ENCODE peak calls at places on chromosomes 16 and 17, in ten cellular contexts. One of them, this sample, is unnamed.

GRCh38 chr17:66032082-66032712 is 159.7 kb downstream of the CEP112 start:
- DNase-seq in fibroblast of lung: no peak
- DNase-seq in ACHN: no peak
- DNase-seq in activated naive CD4-positive, alpha-beta T cell treated with anti-CD3 and anti-CD28 coated beads, Interleukin-2, amount 50 U/mL, for 72 hours: peak; percentile 14
- DNase-seq in midbrain: no peak
- DNase-seq in AG04450: no peak
- DNase-seq in lung: no peak
- DNase-seq in CMK: no peak
- DNase-seq in GF-D8: no peak
- DNase-seq in neural crest cell: no peak
- DNase-seq in this sample: no peak

GRCh38 chr17:39841202-39841601 is 22.9 kb downstream of the IKZF3 start:
- DNase-seq in activated naive CD4-positive, alpha-beta T cell treated with anti-CD3 and anti-CD28 coated beads, Interleukin-2, amount 50 U/mL, for 72 hours: no peak
- DNase-seq in lung: peak; percentile 59
- DNase-seq in AG04450: no peak
- DNase-seq in fibroblast of lung: no peak
- DNase-seq in GF-D8: no peak
- DNase-seq in CMK: no peak
- DNase-seq in ACHN: no peak
- DNase-seq in midbrain: no peak
- DNase-seq in neural crest cell: no peak
- DNase-seq in this sample: no peak

GRCh38 chr16:12546918-12547607 is 256.6 kb downstream of the CPPED1 start:
- DNase-seq in neural crest cell: no peak
- DNase-seq in fibroblast of lung: no peak
- DNase-seq in GF-D8: no peak
- DNase-seq in CMK: no peak
- DNase-seq in midbrain: no peak
- DNase-seq in AG04450: no peak
- DNase-seq in activated naive CD4-positive, alpha-beta T cell treated with anti-CD3 and anti-CD28 coated beads, Interleukin-2, amount 50 U/mL, for 72 hours: no peak
- DNase-seq in lung: no peak
- DNase-seq in ACHN: no peak
- DNase-seq in this sample: no peak

GRCh38 chr17:30831257-30831656 is 509 bp upstream of the ATAD5 start:
- DNase-seq in neural crest cell: no peak
- DNase-seq in midbrain: no peak
- DNase-seq in GF-D8: no peak
- DNase-seq in fibroblast of lung: peak; percentile 20
- DNase-seq in activated naive CD4-positive, alpha-beta T cell treated with anti-CD3 and anti-CD28 coated beads, Interleukin-2, amount 50 U/mL, for 72 hours: no peak
- DNase-seq in ACHN: peak; percentile 36
- DNase-seq in CMK: no peak
- DNase-seq in lung: no peak
- DNase-seq in AG04450: no peak
- DNase-seq in this sample: no peak

GRCh38 chr17:50946891-50947843 is 81.0 kb upstream of the TOB1 start:
- DNase-seq in AG04450: no peak
- DNase-seq in fibroblast of lung: no peak
- DNase-seq in CMK: no peak
- DNase-seq in GF-D8: no peak
- DNase-seq in lung: no peak
- DNase-seq in activated naive CD4-positive, alpha-beta T cell treated with anti-CD3 and anti-CD28 coated beads, Interleukin-2, amount 50 U/mL, for 72 hours: no peak
- DNase-seq in ACHN: no peak
- DNase-seq in midbrain: no peak
- DNase-seq in neural crest cell: no peak
- DNase-seq in this sample: no peak

GRCh38 chr16:4936991-4937781 is at the start of gene PPL:
- DNase-seq in lung: peak; percentile 91
- DNase-seq in fibroblast of lung: no peak
- DNase-seq in midbrain: no peak
- DNase-seq in ACHN: peak; percentile 92
- DNase-seq in activated naive CD4-positive, alpha-beta T cell treated with anti-CD3 and anti-CD28 coated beads, Interleukin-2, amount 50 U/mL, for 72 hours: peak; percentile 22
- DNase-seq in AG04450: no peak
- DNase-seq in GF-D8: no peak
- DNase-seq in CMK: no peak
- DNase-seq in neural crest cell: no peak
- DNase-seq in this sample: peak; percentile 93

GRCh38 chr17:62017912-62018311 is 47.2 kb downstream of the MED13 start:
- DNase-seq in neural crest cell: no peak
- DNase-seq in CMK: no peak
- DNase-seq in ACHN: no peak
- DNase-seq in activated naive CD4-positive, alpha-beta T cell treated with anti-CD3 and anti-CD28 coated beads, Interleukin-2, amount 50 U/mL, for 72 hours: no peak
- DNase-seq in midbrain: no peak
- DNase-seq in lung: no peak
- DNase-seq in fibroblast of lung: peak; percentile 38
- DNase-seq in GF-D8: no peak
- DNase-seq in AG04450: no peak
- DNase-seq in this sample: no peak

GRCh38 chr17:61821655-61822054 is 41.7 kb downstream of the BRIP1 start:
- DNase-seq in lung: no peak
- DNase-seq in AG04450: no peak
- DNase-seq in midbrain: no peak
- DNase-seq in fibroblast of lung: no peak
- DNase-seq in ACHN: no peak
- DNase-seq in GF-D8: no peak
- DNase-seq in CMK: no peak
- DNase-seq in neural crest cell: no peak
- DNase-seq in activated naive CD4-positive, alpha-beta T cell treated with anti-CD3 and anti-CD28 coated beads, Interleukin-2, amount 50 U/mL, for 72 hours: no peak
- DNase-seq in this sample: no peak

GRCh38 chr17:82300707-82301270 is 16.6 kb downstream of the CD7 start:
- DNase-seq in AG04450: no peak
- DNase-seq in GF-D8: no peak
- DNase-seq in CMK: no peak
- DNase-seq in ACHN: peak; percentile 75
- DNase-seq in midbrain: peak; percentile 38
- DNase-seq in lung: peak; percentile 57
- DNase-seq in activated naive CD4-positive, alpha-beta T cell treated with anti-CD3 and anti-CD28 coated beads, Interleukin-2, amount 50 U/mL, for 72 hours: peak; percentile 75
- DNase-seq in fibroblast of lung: peak; percentile 30
- DNase-seq in neural crest cell: peak; percentile 57
- DNase-seq in this sample: peak; percentile 71

GRCh38 chr16:61887903-61888302 is 148.3 kb downstream of the CDH8 start:
- DNase-seq in midbrain: peak; percentile 23
- DNase-seq in neural crest cell: no peak
- DNase-seq in CMK: peak; percentile 35
- DNase-seq in ACHN: peak; percentile 46
- DNase-seq in GF-D8: peak; percentile 72
- DNase-seq in lung: no peak
- DNase-seq in AG04450: no peak
- DNase-seq in fibroblast of lung: peak; percentile 74
- DNase-seq in activated naive CD4-positive, alpha-beta T cell treated with anti-CD3 and anti-CD28 coated beads, Interleukin-2, amount 50 U/mL, for 72 hours: no peak
- DNase-seq in this sample: no peak

GRCh38 chr17:46741122-46741725 is 77.3 kb downstream of the WNT3 start:
- DNase-seq in CMK: no peak
- DNase-seq in ACHN: no peak
- DNase-seq in midbrain: no peak
- DNase-seq in neural crest cell: no peak
- DNase-seq in AG04450: no peak
- DNase-seq in GF-D8: no peak
- DNase-seq in fibroblast of lung: no peak
- DNase-seq in activated naive CD4-positive, alpha-beta T cell treated with anti-CD3 and anti-CD28 coated beads, Interleukin-2, amount 50 U/mL, for 72 hours: no peak
- DNase-seq in lung: no peak
- DNase-seq in this sample: no peak

GRCh38 chr16:23679986-23680336 is 1.3 kb downstream of the PLK1 start:
- DNase-seq in lung: no peak
- DNase-seq in ACHN: no peak
- DNase-seq in activated naive CD4-positive, alpha-beta T cell treated with anti-CD3 and anti-CD28 coated beads, Interleukin-2, amount 50 U/mL, for 72 hours: no peak
- DNase-seq in fibroblast of lung: no peak
- DNase-seq in GF-D8: no peak
- DNase-seq in AG04450: no peak
- DNase-seq in neural crest cell: no peak
- DNase-seq in CMK: no peak
- DNase-seq in midbrain: no peak
- DNase-seq in this sample: no peak

GRCh38 chr17:32317353-32317752 is 24.6 kb downstream of the C17orf75 start:
- DNase-seq in midbrain: no peak
- DNase-seq in lung: no peak
- DNase-seq in neural crest cell: no peak
- DNase-seq in ACHN: no peak
- DNase-seq in CMK: no peak
- DNase-seq in activated naive CD4-positive, alpha-beta T cell treated with anti-CD3 and anti-CD28 coated beads, Interleukin-2, amount 50 U/mL, for 72 hours: no peak
- DNase-seq in fibroblast of lung: no peak
- DNase-seq in GF-D8: no peak
- DNase-seq in AG04450: no peak
- DNase-seq in this sample: no peak

GRCh38 chr17:69961488-69962145 is 113.4 kb upstream of the KCNJ16 start:
- DNase-seq in neural crest cell: no peak
- DNase-seq in activated naive CD4-positive, alpha-beta T cell treated with anti-CD3 and anti-CD28 coated beads, Interleukin-2, amount 50 U/mL, for 72 hours: no peak
- DNase-seq in CMK: no peak
- DNase-seq in midbrain: no peak
- DNase-seq in ACHN: no peak
- DNase-seq in GF-D8: no peak
- DNase-seq in fibroblast of lung: no peak
- DNase-seq in AG04450: peak; percentile 67
- DNase-seq in lung: no peak
- DNase-seq in this sample: peak; percentile 3

GRCh38 chr16:75234856-75235696 is 16.3 kb downstream of the CTRB1 start:
- DNase-seq in activated naive CD4-positive, alpha-beta T cell treated with anti-CD3 and anti-CD28 coated beads, Interleukin-2, amount 50 U/mL, for 72 hours: no peak
- DNase-seq in lung: no peak
- DNase-seq in neural crest cell: no peak
- DNase-seq in fibroblast of lung: no peak
- DNase-seq in AG04450: no peak
- DNase-seq in CMK: no peak
- DNase-seq in GF-D8: no peak
- DNase-seq in midbrain: no peak
- DNase-seq in ACHN: no peak
- DNase-seq in this sample: no peak

GRCh38 chr17:34519286-34519685 is 60.1 kb upstream of the TMEM132E start:
- DNase-seq in fibroblast of lung: no peak
- DNase-seq in GF-D8: no peak
- DNase-seq in neural crest cell: peak; percentile 11
- DNase-seq in activated naive CD4-positive, alpha-beta T cell treated with anti-CD3 and anti-CD28 coated beads, Interleukin-2, amount 50 U/mL, for 72 hours: peak; percentile 21
- DNase-seq in AG04450: no peak
- DNase-seq in ACHN: peak; percentile 21
- DNase-seq in lung: no peak
- DNase-seq in CMK: no peak
- DNase-seq in midbrain: peak; percentile 1
- DNase-seq in this sample: peak; percentile 57

GRCh38 chr16:86590501-86591144 is 12.3 kb downstream of the FOXL1 start:
- DNase-seq in ACHN: no peak
- DNase-seq in AG04450: peak; percentile 81
- DNase-seq in GF-D8: no peak
- DNase-seq in CMK: no peak
- DNase-seq in midbrain: no peak
- DNase-seq in activated naive CD4-positive, alpha-beta T cell treated with anti-CD3 and anti-CD28 coated beads, Interleukin-2, amount 50 U/mL, for 72 hours: no peak
- DNase-seq in neural crest cell: no peak
- DNase-seq in fibroblast of lung: peak; percentile 98
- DNase-seq in lung: no peak
- DNase-seq in this sample: no peak

GRCh38 chr16:56606071-56606687 is 2.2 kb upstream of the MT2A start:
- DNase-seq in lung: no peak
- DNase-seq in neural crest cell: no peak
- DNase-seq in AG04450: no peak
- DNase-seq in ACHN: peak; percentile 78
- DNase-seq in CMK: no peak
- DNase-seq in GF-D8: no peak
- DNase-seq in midbrain: no peak
- DNase-seq in fibroblast of lung: peak; percentile 82
- DNase-seq in activated naive CD4-positive, alpha-beta T cell treated with anti-CD3 and anti-CD28 coated beads, Interleukin-2, amount 50 U/mL, for 72 hours: no peak
- DNase-seq in this sample: no peak

GRCh38 chr16:86029131-86029741 is 130.3 kb downstream of the IRF8 start:
- DNase-seq in fibroblast of lung: peak; percentile 63
- DNase-seq in neural crest cell: no peak
- DNase-seq in midbrain: peak; percentile 73
- DNase-seq in activated naive CD4-positive, alpha-beta T cell treated with anti-CD3 and anti-CD28 coated beads, Interleukin-2, amount 50 U/mL, for 72 hours: no peak
- DNase-seq in CMK: no peak
- DNase-seq in GF-D8: no peak
- DNase-seq in ACHN: no peak
- DNase-seq in AG04450: peak; percentile 36
- DNase-seq in lung: no peak
- DNase-seq in this sample: peak; percentile 44